ENCODE peak calls at places on chromosome 19, in seven cellular contexts. Y, E, W, A, I, H and R are unnamed samples. For H3K27me3 and H3K4me1, the result is how much of the 10 kb centered on the place peaks cover.

GRCh38 chr19:33329727-33330126 is 27.4 kb upstream of the CEBPA start:
- DNase-seq in A (no peak), W (no peak), I (no peak), E (no peak), H (no peak), Y (no peak), R (no peak)

GRCh38 chr19:2616741-2617392 is 85.6 kb downstream of the GNG7 start:
- DNase-seq in I (no peak), W (no peak), H (no peak), E (no peak), A (no peak), Y (no peak), R (peak)

GRCh38 chr19:1163283-1163933 is 10.7 kb downstream of the SBNO2 start:
- DNase-seq in I (no peak), H (no peak), A (no peak), W (peak), E (no peak), Y (no peak), R (peak)

GRCh38 chr19:29379257-29379986 is 146.4 kb upstream of the VSTM2B start:
- DNase-seq in E (no peak), H (peak), W (no peak), I (no peak), Y (no peak), A (no peak), R (peak)

GRCh38 chr19:14405758-14406644 is 13.1 kb downstream of the DDX39A start:
- DNase-seq in E (peak), W (peak), A (peak), H (peak), I (peak), Y (peak), R (peak)

GRCh38 chr19:33390120-33390907 is 16.8 kb downstream of the CEBPG start:
- DNase-seq in H (no peak), I (peak), Y (peak), W (peak), A (peak), E (no peak), R (peak)

GRCh38 chr19:37594982-37595382 is 306 bp downstream of the ZNF540 start:
- DNase-seq in H (no peak), W (peak), I (peak), Y (peak), E (peak), A (peak), R (peak)

GRCh38 chr19:32351807-32352630 is 6.6 kb downstream of the ZNF507 start:
- DNase-seq in H (no peak), W (no peak), Y (no peak), I (no peak), A (no peak), E (no peak), R (no peak)

GRCh38 chr19:33448159-33448516 is 73.5 kb downstream of the PEPD start:
- DNase-seq in E (no peak), W (no peak), I (no peak), H (no peak), A (no peak), Y (no peak), R (no peak)

GRCh38 chr19:39086401-39086800 is 2.2 kb downstream of the ACP7 start:
- DNase-seq in H (no peak), A (no peak), Y (no peak), W (no peak), I (no peak), E (no peak), R (no peak)
- H3K27me3 ChIP-seq in H (under half), A (under half), Y (under half), W (under half), I (under half), E (under half), R (under half)

GRCh38 chr19:47106819-47107200 is 6.8 kb downstream of the ZC3H4 start:
- DNase-seq in H (no peak), A (no peak), I (no peak), Y (no peak), E (peak), W (no peak), R (no peak)

GRCh38 chr19:47109541-47110375 is 3.8 kb downstream of the ZC3H4 start:
- DNase-seq in W (no peak), H (no peak), Y (no peak), E (peak), I (peak), A (no peak), R (peak)

GRCh38 chr19:47107201-47107952 is 6.2 kb downstream of the ZC3H4 start:
- DNase-seq in H (no peak), Y (no peak), I (no peak), W (no peak), E (no peak), A (no peak), R (no peak)

GRCh38 chr19:47109177-47109540 is 4.4 kb downstream of the ZC3H4 start:
- DNase-seq in I (no peak), W (no peak), H (no peak), Y (no peak), E (no peak), A (no peak), R (no peak)

GRCh38 chr19:47107953-47108746 is 5.4 kb downstream of the ZC3H4 start:
- DNase-seq in E (peak), I (no peak), Y (no peak), H (no peak), A (no peak), W (peak), R (no peak)
- H3K4me1 ChIP-seq in E (under half), I (under half), Y (under half), H (under half), A (under half), W (under half), R (under half)

GRCh38 chr19:54172764-54173699 is at the start of gene TMC4:
- DNase-seq in H (peak), E (peak), A (no peak), I (no peak), W (peak), Y (no peak), R (peak)
- TF ChIP-seq POLR2A in H (no peak), E (peak), A (no peak), I (no peak), W (no peak), Y (no peak), R (peak)

GRCh38 chr19:53965091-53965490 is 2.4 kb downstream of the CACNG8 start:
- DNase-seq in A (no peak), Y (no peak), W (no peak), H (no peak), E (no peak), I (no peak), R (no peak)
- H3K27me3 ChIP-seq in A (under half), Y (under half), W (under half), H (under half), E (under half), I (under half), R (under half)